ENCODE peak calls at places on chromosomes 3 and 15, in four cellular contexts. One of them, this sample, is unnamed.

GRCh38 chr3:138594150-138594934 is at the start of gene CEP70:
- DNase-seq in cardiac muscle cell: peak; percentile 97
- DNase-seq in PC-9: peak; percentile 97
- DNase-seq in left ventricle myocardium inferior: peak; percentile 94
- DNase-seq in this sample: peak; percentile 85

GRCh38 chr3:105747056-105747455 is 121.8 kb downstream of the CBLB start:
- DNase-seq in cardiac muscle cell: peak; percentile 72
- DNase-seq in PC-9: no peak
- DNase-seq in left ventricle myocardium inferior: no peak
- DNase-seq in this sample: no peak

GRCh38 chr3:149528344-149528657 is 53.8 kb downstream of the TM4SF4 start:
- DNase-seq in cardiac muscle cell: no peak
- DNase-seq in PC-9: no peak
- DNase-seq in left ventricle myocardium inferior: no peak
- DNase-seq in this sample: no peak

GRCh38 chr3:109678600-109678999 is 341.3 kb upstream of the DPPA4 start:
- DNase-seq in cardiac muscle cell: no peak
- DNase-seq in PC-9: no peak
- DNase-seq in left ventricle myocardium inferior: no peak
- DNase-seq in this sample: no peak

GRCh38 chr3:59839810-59840515 is 790.1 kb upstream of the CFAP20DC start:
- DNase-seq in cardiac muscle cell: no peak
- DNase-seq in PC-9: no peak
- DNase-seq in left ventricle myocardium inferior: no peak
- DNase-seq in this sample: peak; percentile 63

GRCh38 chr3:9727743-9728142 is 3.8 kb upstream of the BRPF1 start:
- DNase-seq in cardiac muscle cell: peak; percentile 67
- DNase-seq in PC-9: no peak
- DNase-seq in left ventricle myocardium inferior: no peak
- DNase-seq in this sample: no peak

GRCh38 chr3:13884851-13885703 is 5.2 kb upstream of the WNT7A start:
- DNase-seq in cardiac muscle cell: peak; percentile 17
- DNase-seq in PC-9: peak; percentile 72
- DNase-seq in left ventricle myocardium inferior: no peak
- DNase-seq in this sample: no peak

GRCh38 chr3:117016359-117016758 is 306.8 kb downstream of the TUSC7 start:
- DNase-seq in cardiac muscle cell: no peak
- DNase-seq in PC-9: no peak
- DNase-seq in left ventricle myocardium inferior: no peak
- DNase-seq in this sample: no peak

GRCh38 chr3:171944109-171945016 is 95.0 kb upstream of the FNDC3B start:
- DNase-seq in cardiac muscle cell: peak; percentile 37
- DNase-seq in PC-9: no peak
- DNase-seq in left ventricle myocardium inferior: no peak
- DNase-seq in this sample: no peak

GRCh38 chr3:87771338-87772059 is 287.3 kb downstream of the CGGBP1 start:
- DNase-seq in cardiac muscle cell: peak; percentile 5
- DNase-seq in PC-9: no peak
- DNase-seq in left ventricle myocardium inferior: no peak
- DNase-seq in this sample: peak; percentile 15

GRCh38 chr15:35168464-35168863 is 83.4 kb upstream of the NANOGP8 start:
- DNase-seq in cardiac muscle cell: peak; percentile 46
- DNase-seq in PC-9: no peak
- DNase-seq in left ventricle myocardium inferior: no peak
- DNase-seq in this sample: no peak

GRCh38 chr3:146160964-146161724 is at the start of gene PLOD2:
- DNase-seq in cardiac muscle cell: peak; percentile 95
- DNase-seq in PC-9: peak; percentile 81
- DNase-seq in left ventricle myocardium inferior: peak; percentile 84
- DNase-seq in this sample: peak; percentile 26

GRCh38 chr15:94265009-94265408 is 33.6 kb downstream of the MCTP2 start:
- DNase-seq in cardiac muscle cell: no peak
- DNase-seq in PC-9: no peak
- DNase-seq in left ventricle myocardium inferior: no peak
- DNase-seq in this sample: no peak

GRCh38 chr15:48244923-48245322 is 38.8 kb downstream of the SLC12A1 start:
- DNase-seq in cardiac muscle cell: peak; percentile 43
- DNase-seq in PC-9: no peak
- DNase-seq in left ventricle myocardium inferior: no peak
- DNase-seq in this sample: no peak

GRCh38 chr15:65303687-65304392 is 637 bp upstream of the RNU5B-1 start:
- DNase-seq in cardiac muscle cell: peak; percentile 70
- DNase-seq in PC-9: peak; percentile 61
- DNase-seq in left ventricle myocardium inferior: peak; percentile 66
- DNase-seq in this sample: no peak

GRCh38 chr3:8239718-8240698 is 261.6 kb upstream of the LMCD1 start:
- DNase-seq in cardiac muscle cell: peak; percentile 74
- DNase-seq in PC-9: peak; percentile 18
- DNase-seq in left ventricle myocardium inferior: no peak
- DNase-seq in this sample: peak; percentile 6

GRCh38 chr3:112789787-112790186 is 56.9 kb downstream of the CD200R1L start:
- DNase-seq in cardiac muscle cell: no peak
- DNase-seq in PC-9: no peak
- DNase-seq in left ventricle myocardium inferior: no peak
- DNase-seq in this sample: no peak

GRCh38 chr3:50126287-50127211 is 28.6 kb upstream of the SEMA3F start:
- DNase-seq in cardiac muscle cell: peak; percentile 75
- DNase-seq in PC-9: peak; percentile 48
- DNase-seq in left ventricle myocardium inferior: peak; percentile 11
- DNase-seq in this sample: no peak

GRCh38 chr3:150766742-150767141 is 3.8 kb upstream of the SIAH2 start:
- DNase-seq in cardiac muscle cell: no peak
- DNase-seq in PC-9: no peak
- DNase-seq in left ventricle myocardium inferior: no peak
- DNase-seq in this sample: no peak

GRCh38 chr3:175410251-175410650 is 551.1 kb downstream of the NAALADL2 start:
- DNase-seq in cardiac muscle cell: no peak
- DNase-seq in PC-9: no peak
- DNase-seq in left ventricle myocardium inferior: no peak
- DNase-seq in this sample: no peak

GRCh38 chr15:30962079-30962478 is 29.3 kb downstream of the MTMR10 start:
- DNase-seq in cardiac muscle cell: no peak
- DNase-seq in PC-9: no peak
- DNase-seq in left ventricle myocardium inferior: no peak
- DNase-seq in this sample: no peak

GRCh38 chr3:39141211-39141995 is 12.0 kb downstream of the CSRNP1 start:
- DNase-seq in cardiac muscle cell: peak; percentile 26
- DNase-seq in PC-9: peak; percentile 97
- DNase-seq in left ventricle myocardium inferior: no peak
- DNase-seq in this sample: no peak

GRCh38 chr3:4421121-4421520 is 45.9 kb downstream of the SUMF1 start:
- DNase-seq in cardiac muscle cell: peak; percentile 46
- DNase-seq in PC-9: no peak
- DNase-seq in left ventricle myocardium inferior: no peak
- DNase-seq in this sample: no peak

GRCh38 chr3:64213224-64213893 is 11.9 kb downstream of the PRICKLE2 start:
- DNase-seq in cardiac muscle cell: peak; percentile 45
- DNase-seq in PC-9: no peak
- DNase-seq in left ventricle myocardium inferior: no peak
- DNase-seq in this sample: no peak

GRCh38 chr15:25727867-25728600 is 135.1 kb downstream of the ATP10A start:
- DNase-seq in cardiac muscle cell: no peak
- DNase-seq in PC-9: no peak
- DNase-seq in left ventricle myocardium inferior: no peak
- DNase-seq in this sample: no peak

GRCh38 chr15:89019436-89019835 is 68.8 kb upstream of the ABHD2 start:
- DNase-seq in cardiac muscle cell: no peak
- DNase-seq in PC-9: no peak
- DNase-seq in left ventricle myocardium inferior: no peak
- DNase-seq in this sample: no peak

DNA sequence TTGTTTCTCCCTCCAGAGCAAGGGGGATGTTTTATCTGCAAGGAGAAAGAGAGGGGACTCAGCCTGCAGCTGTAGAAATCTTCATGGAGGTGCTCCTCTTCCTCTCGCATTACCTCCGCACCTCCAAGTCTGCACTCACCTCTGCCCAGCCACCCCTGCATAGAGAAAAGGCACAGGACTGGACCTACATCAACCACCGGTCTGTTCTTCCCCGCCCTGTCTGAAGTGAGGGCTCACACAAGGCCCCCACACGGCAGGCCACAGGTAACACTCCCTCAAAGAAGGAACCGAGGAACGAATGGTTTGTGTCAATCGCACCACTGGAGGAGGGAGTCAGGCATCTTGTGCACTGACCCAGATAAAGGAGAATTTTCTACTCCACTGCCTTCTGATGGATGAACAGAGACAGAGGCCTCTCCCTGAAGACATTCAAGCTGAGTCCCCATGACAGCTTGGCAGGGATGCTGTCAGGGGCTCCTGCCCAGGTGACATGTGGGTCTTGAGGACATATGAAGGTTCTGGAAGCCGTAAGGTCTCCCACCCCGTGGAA is 260.3 kb downstream of the XXYLT1 start:
- DNase-seq in cardiac muscle cell: no peak
- DNase-seq in PC-9: no peak
- DNase-seq in left ventricle myocardium inferior: no peak
- DNase-seq in this sample: no peak
- H3K27me3 ChIP-seq in cardiac muscle cell: no peaks in the 10 kb centered on the region
- H3K27me3 ChIP-seq in PC-9: no peaks in the 10 kb centered on the region
- H3K27me3 ChIP-seq in left ventricle myocardium inferior: no peaks in the 10 kb centered on the region
- H3K27me3 ChIP-seq in this sample: no peaks in the 10 kb centered on the region

GRCh38 chr15:39931615-39932014 is 2.3 kb upstream of the EIF2AK4 start:
- DNase-seq in cardiac muscle cell: peak; percentile 46
- DNase-seq in PC-9: no peak
- DNase-seq in left ventricle myocardium inferior: no peak
- DNase-seq in this sample: no peak

GRCh38 chr15:39934415-39935044 is 615 bp downstream of the EIF2AK4 start:
- DNase-seq in cardiac muscle cell: no peak
- DNase-seq in PC-9: peak; percentile 8
- DNase-seq in left ventricle myocardium inferior: no peak
- DNase-seq in this sample: no peak

GRCh38 chr15:39936187-39936586 is 2.3 kb downstream of the EIF2AK4 start:
- DNase-seq in cardiac muscle cell: no peak
- DNase-seq in PC-9: no peak
- DNase-seq in left ventricle myocardium inferior: no peak
- DNase-seq in this sample: no peak

GRCh38 chr15:39936681-39937080 is 2.8 kb downstream of the EIF2AK4 start:
- DNase-seq in cardiac muscle cell: no peak
- DNase-seq in PC-9: no peak
- DNase-seq in left ventricle myocardium inferior: no peak
- DNase-seq in this sample: no peak

DNA sequence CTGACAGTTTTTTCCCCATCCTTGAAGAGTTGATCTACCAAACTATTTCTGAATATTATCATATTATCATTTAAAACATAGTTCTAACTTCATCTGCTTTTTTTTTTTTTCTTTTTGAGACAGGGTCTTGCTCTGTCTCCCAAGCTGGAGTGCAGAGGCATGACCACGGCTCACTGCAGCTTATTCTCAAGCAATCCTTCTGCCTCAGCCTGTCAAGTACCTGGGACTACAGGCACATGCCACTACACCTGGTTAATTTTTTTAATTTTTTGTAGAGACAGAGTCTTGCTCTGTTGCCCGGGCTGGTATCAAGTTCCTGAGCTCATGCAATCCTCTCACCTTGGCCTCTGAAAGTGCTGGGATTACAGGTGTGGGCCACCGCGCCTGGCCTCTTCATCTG is 1.3 kb downstream of the EIF2AK4 start:
- DNase-seq in cardiac muscle cell: no peak
- DNase-seq in PC-9: no peak
- DNase-seq in left ventricle myocardium inferior: no peak
- DNase-seq in this sample: no peak
- H3K4me3 ChIP-seq in cardiac muscle cell: peak overlapping the region; percentile 73
- H3K4me3 ChIP-seq in PC-9: peak overlapping the region; percentile 93
- H3K4me3 ChIP-seq in left ventricle myocardium inferior: peak overlapping the region; percentile 84
- H3K4me3 ChIP-seq in this sample: no peak overlapping the region

GRCh38 chr3:127351775-127352350 is 64.0 kb upstream of the PRR20G start:
- DNase-seq in cardiac muscle cell: no peak
- DNase-seq in PC-9: no peak
- DNase-seq in left ventricle myocardium inferior: no peak
- DNase-seq in this sample: no peak

GRCh38 chr3:127352612-127353011 is 64.8 kb upstream of the PRR20G start:
- DNase-seq in cardiac muscle cell: no peak
- DNase-seq in PC-9: no peak
- DNase-seq in left ventricle myocardium inferior: no peak
- DNase-seq in this sample: no peak

GRCh38 chr3:127350172-127351050 is 62.6 kb upstream of the PRR20G start:
- DNase-seq in cardiac muscle cell: no peak
- DNase-seq in PC-9: no peak
- DNase-seq in left ventricle myocardium inferior: no peak
- DNase-seq in this sample: no peak

GRCh38 chr3:127349501-127350171 is 61.8 kb upstream of the PRR20G start:
- DNase-seq in cardiac muscle cell: no peak
- DNase-seq in PC-9: no peak
- DNase-seq in left ventricle myocardium inferior: no peak
- DNase-seq in this sample: no peak

DNA sequence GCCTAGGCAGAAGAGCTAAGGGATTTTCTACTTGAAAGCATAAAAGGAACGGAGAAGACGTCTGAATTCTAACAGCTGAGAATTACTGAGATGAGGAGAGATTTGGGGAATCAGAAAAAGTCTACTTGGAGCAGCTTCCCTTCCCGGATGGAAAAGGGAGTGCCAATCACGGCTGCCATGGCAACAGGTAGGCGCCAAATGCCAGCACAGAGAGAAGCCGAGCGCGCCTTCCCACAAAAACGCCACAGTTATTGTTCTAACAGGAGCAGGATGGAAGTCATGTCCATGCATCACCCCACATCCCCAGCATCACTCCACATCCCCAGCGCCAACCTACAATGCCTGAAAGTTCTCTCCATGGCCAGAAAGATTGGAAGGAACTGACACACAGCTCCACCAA is 63.5 kb upstream of the PRR20G start:
- DNase-seq in cardiac muscle cell: no peak
- DNase-seq in PC-9: no peak
- DNase-seq in left ventricle myocardium inferior: no peak
- DNase-seq in this sample: no peak
- H3K27me3 ChIP-seq in cardiac muscle cell: peaks cover 2% of the 10 kb centered on the region
- H3K27me3 ChIP-seq in PC-9: peaks cover 59% of the 10 kb centered on the region
- H3K27me3 ChIP-seq in left ventricle myocardium inferior: peaks cover 73% of the 10 kb centered on the region
- H3K27me3 ChIP-seq in this sample: no peaks in the 10 kb centered on the region

DNA sequence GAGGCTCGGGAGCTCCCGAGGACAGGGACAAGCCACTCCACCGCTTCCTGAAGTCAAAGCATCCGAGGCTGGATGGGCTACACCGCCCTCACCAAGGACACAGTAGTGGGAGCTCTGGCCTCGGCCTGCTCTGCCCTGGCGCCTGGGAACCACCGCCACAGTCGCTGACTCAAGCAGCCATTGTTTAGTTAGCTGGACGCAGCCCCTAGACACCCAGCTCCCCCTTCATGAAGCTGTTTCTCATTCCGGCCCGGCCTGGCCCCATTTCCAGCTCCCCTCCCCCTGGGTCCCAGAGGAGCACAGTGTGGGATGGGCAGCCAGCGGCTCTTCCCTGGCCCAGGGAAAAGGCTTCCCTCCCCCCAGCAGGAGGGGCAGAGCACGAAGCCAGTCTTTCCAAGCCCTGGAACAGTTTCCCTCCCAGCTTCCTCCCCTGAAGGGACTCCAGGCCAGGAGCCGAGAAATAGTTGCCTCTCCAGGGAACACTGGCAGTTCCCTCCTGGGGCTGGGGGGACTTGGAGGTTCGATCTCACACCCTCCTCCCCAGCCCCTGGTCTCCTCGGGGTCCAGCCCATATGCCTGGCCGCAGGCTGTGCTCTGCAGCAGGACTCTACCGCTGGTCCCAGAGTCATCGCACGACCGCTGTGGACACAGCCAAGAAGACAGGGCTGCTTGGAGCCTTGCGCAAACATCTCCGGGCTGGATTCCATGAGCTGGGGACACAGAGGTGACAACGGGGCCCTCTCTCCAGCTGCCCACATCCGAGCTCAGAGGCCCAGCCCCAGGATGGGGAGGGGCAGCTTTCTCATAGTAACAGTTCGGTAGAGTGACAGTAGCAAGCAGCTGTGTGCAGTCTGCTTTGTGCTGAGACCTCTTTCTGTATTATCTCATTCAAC is 10.0 kb downstream of the PLXND1 start:
- DNase-seq in cardiac muscle cell: peak; percentile 98
- DNase-seq in PC-9: peak; percentile 54
- DNase-seq in left ventricle myocardium inferior: peak; percentile 92
- DNase-seq in this sample: no peak
- H3K4me3 ChIP-seq in cardiac muscle cell: no peak overlapping the region
- H3K4me3 ChIP-seq in PC-9: no peak overlapping the region
- H3K4me3 ChIP-seq in left ventricle myocardium inferior: peak overlapping the region; percentile 82
- H3K4me3 ChIP-seq in this sample: no peak overlapping the region

This sample was measured in GM06990.